ENCODE peak calls at places on chromosomes 5 and 9, in five cellular contexts. One of them, this sample, is unnamed.

GRCh38 chr9:36064448-36065037 is 27.8 kb downstream of the RECK start:
- DNase-seq in GM12878: no peak
- DNase-seq in HCT116: no peak
- DNase-seq in PC-3: no peak
- DNase-seq in GM23248: peak
- DNase-seq in this sample: no peak

GRCh38 chr5:181164076-181164952 is 16.9 kb downstream of the OR2V2 start:
- DNase-seq in PC-3: no peak
- DNase-seq in GM23248: peak
- DNase-seq in HCT116: no peak
- DNase-seq in GM12878: no peak
- DNase-seq in this sample: no peak

GRCh38 chr9:120712539-120713031 is 1.7 kb downstream of the MEGF9 start:
- DNase-seq in GM23248: no peak
- DNase-seq in GM12878: no peak
- DNase-seq in PC-3: no peak
- DNase-seq in HCT116: no peak
- DNase-seq in this sample: no peak

GRCh38 chr5:132272341-132273210 is 15.1 kb downstream of the PDLIM4 start:
- DNase-seq in HCT116: no peak
- DNase-seq in GM12878: no peak
- DNase-seq in GM23248: peak
- DNase-seq in PC-3: peak
- DNase-seq in this sample: no peak

GRCh38 chr9:129405089-129405830 is 215.6 kb downstream of the C9orf50 start:
- DNase-seq in GM12878: no peak
- DNase-seq in GM23248: peak
- DNase-seq in PC-3: no peak
- DNase-seq in HCT116: no peak
- DNase-seq in this sample: no peak

GRCh38 chr5:6868170-6868569 is 154.9 kb downstream of the TENT4A start:
- DNase-seq in PC-3: no peak
- DNase-seq in HCT116: no peak
- DNase-seq in GM23248: no peak
- DNase-seq in GM12878: no peak
- DNase-seq in this sample: no peak

GRCh38 chr9:5578698-5579085 is 50.2 kb upstream of the RIC1 start:
- DNase-seq in GM12878: no peak
- DNase-seq in HCT116: no peak
- DNase-seq in GM23248: no peak
- DNase-seq in PC-3: peak
- DNase-seq in this sample: no peak

GRCh38 chr5:59218424-59219045 is 635.7 kb downstream of the RAB3C start:
- DNase-seq in HCT116: no peak
- DNase-seq in PC-3: peak
- DNase-seq in GM12878: no peak
- DNase-seq in GM23248: peak
- DNase-seq in this sample: peak

GRCh38 chr9:34578241-34579096 is 11.1 kb downstream of the CNTFR start:
- DNase-seq in PC-3: no peak
- DNase-seq in HCT116: no peak
- DNase-seq in GM12878: no peak
- DNase-seq in GM23248: peak
- DNase-seq in this sample: no peak

GRCh38 chr5:148666353-148666752 is 12.0 kb upstream of the HTR4 start:
- DNase-seq in PC-3: peak
- DNase-seq in HCT116: no peak
- DNase-seq in GM12878: no peak
- DNase-seq in GM23248: peak
- DNase-seq in this sample: no peak

GRCh38 chr9:93952119-93952783 is 2.9 kb downstream of the BARX1 start:
- DNase-seq in GM23248: no peak
- DNase-seq in HCT116: no peak
- DNase-seq in GM12878: no peak
- DNase-seq in PC-3: no peak
- DNase-seq in this sample: no peak
- TF ChIP-seq EZH2 in GM23248: peak
- TF ChIP-seq EZH2 in HCT116: no peak
- TF ChIP-seq EZH2 in GM12878: no peak
- TF ChIP-seq EZH2 in PC-3: peak
- TF ChIP-seq EZH2 in this sample: no peak

GRCh38 chr5:146788918-146789317 is 89.6 kb downstream of the PPP2R2B start:
- DNase-seq in GM12878: no peak
- DNase-seq in HCT116: no peak
- DNase-seq in PC-3: no peak
- DNase-seq in GM23248: no peak
- DNase-seq in this sample: no peak
- H3K9ac ChIP-seq in GM12878: no peak
- H3K9ac ChIP-seq in HCT116: no peak
- H3K9ac ChIP-seq in PC-3: no peak
- H3K9ac ChIP-seq in GM23248: no peak
- H3K9ac ChIP-seq in this sample: no peak

GRCh38 chr5:146342882-146343865 is 4.5 kb downstream of the POU4F3 start:
- DNase-seq in HCT116: no peak
- DNase-seq in GM23248: no peak
- DNase-seq in GM12878: no peak
- DNase-seq in PC-3: no peak
- DNase-seq in this sample: no peak

GRCh38 chr5:146340260-146341081 is 1.8 kb downstream of the POU4F3 start:
- DNase-seq in GM23248: peak
- DNase-seq in HCT116: no peak
- DNase-seq in PC-3: peak
- DNase-seq in GM12878: no peak
- DNase-seq in this sample: no peak

GRCh38 chr5:146339715-146340259 is 1.1 kb downstream of the POU4F3 start:
- DNase-seq in GM23248: no peak
- DNase-seq in PC-3: no peak
- DNase-seq in HCT116: no peak
- DNase-seq in GM12878: no peak
- DNase-seq in this sample: no peak

GRCh38 chr5:146342519-146342881 is 3.9 kb downstream of the POU4F3 start:
- DNase-seq in GM23248: no peak
- DNase-seq in GM12878: no peak
- DNase-seq in PC-3: no peak
- DNase-seq in HCT116: no peak
- DNase-seq in this sample: no peak

DNA sequence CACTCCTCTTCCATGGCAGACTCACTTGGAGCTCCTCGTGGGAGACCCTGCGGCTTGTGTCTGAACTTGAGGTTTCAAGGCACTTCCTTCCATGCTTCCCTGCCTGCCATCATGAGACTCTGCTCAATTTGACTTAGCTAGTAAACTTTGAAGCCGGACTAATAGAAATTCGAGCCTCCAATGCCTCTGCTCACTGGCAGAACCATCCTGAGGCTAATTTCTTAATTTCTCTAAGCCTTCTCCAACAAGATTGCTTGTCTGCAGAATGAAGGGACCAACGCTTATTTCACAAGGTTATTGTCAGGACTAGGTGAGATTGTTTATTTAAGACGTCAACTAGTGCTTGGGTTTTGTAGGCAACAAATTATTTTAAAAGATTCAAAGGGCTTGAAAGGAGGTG is 3.2 kb downstream of the POU4F3 start:
- DNase-seq in GM12878: no peak
- DNase-seq in GM23248: no peak
- DNase-seq in PC-3: no peak
- DNase-seq in HCT116: no peak
- DNase-seq in this sample: no peak
- TF ChIP-seq EZH2 in GM12878: no peak
- TF ChIP-seq EZH2 in GM23248: no peak
- TF ChIP-seq EZH2 in PC-3: no peak
- TF ChIP-seq EZH2 in HCT116: no peak
- TF ChIP-seq EZH2 in this sample: no peak

GRCh38 chr5:174315471-174315870 is 270.0 kb downstream of the NSG2 start:
- DNase-seq in GM12878: no peak
- DNase-seq in GM23248: no peak
- DNase-seq in HCT116: no peak
- DNase-seq in PC-3: no peak
- DNase-seq in this sample: no peak

GRCh38 chr5:174316326-174316725 is 270.8 kb downstream of the NSG2 start:
- DNase-seq in PC-3: no peak
- DNase-seq in GM12878: no peak
- DNase-seq in HCT116: no peak
- DNase-seq in GM23248: no peak
- DNase-seq in this sample: no peak

GRCh38 chr5:174315871-174316270 is 270.4 kb downstream of the NSG2 start:
- DNase-seq in GM12878: no peak
- DNase-seq in PC-3: no peak
- DNase-seq in HCT116: no peak
- DNase-seq in GM23248: no peak
- DNase-seq in this sample: no peak

GRCh38 chr5:174318578-174318977 is 273.1 kb downstream of the NSG2 start:
- DNase-seq in GM12878: no peak
- DNase-seq in HCT116: no peak
- DNase-seq in PC-3: no peak
- DNase-seq in GM23248: no peak
- DNase-seq in this sample: no peak

GRCh38 chr5:174317261-174317894 is 271.9 kb downstream of the NSG2 start:
- DNase-seq in GM12878: no peak
- DNase-seq in GM23248: peak
- DNase-seq in HCT116: no peak
- DNase-seq in PC-3: peak
- DNase-seq in this sample: peak
- H3K9ac ChIP-seq in GM12878: no peak
- H3K9ac ChIP-seq in GM23248: no peak
- H3K9ac ChIP-seq in HCT116: no peak
- H3K9ac ChIP-seq in PC-3: no peak
- H3K9ac ChIP-seq in this sample: no peak

GRCh38 chr9:110130211-110130610 is 77.7 kb downstream of the C9orf152 start:
- DNase-seq in GM12878: no peak
- DNase-seq in HCT116: no peak
- DNase-seq in PC-3: no peak
- DNase-seq in GM23248: no peak
- DNase-seq in this sample: no peak
- TF ChIP-seq EZH2 in GM12878: no peak
- TF ChIP-seq EZH2 in HCT116: no peak
- TF ChIP-seq EZH2 in PC-3: no peak
- TF ChIP-seq EZH2 in GM23248: no peak
- TF ChIP-seq EZH2 in this sample: no peak

DNA sequence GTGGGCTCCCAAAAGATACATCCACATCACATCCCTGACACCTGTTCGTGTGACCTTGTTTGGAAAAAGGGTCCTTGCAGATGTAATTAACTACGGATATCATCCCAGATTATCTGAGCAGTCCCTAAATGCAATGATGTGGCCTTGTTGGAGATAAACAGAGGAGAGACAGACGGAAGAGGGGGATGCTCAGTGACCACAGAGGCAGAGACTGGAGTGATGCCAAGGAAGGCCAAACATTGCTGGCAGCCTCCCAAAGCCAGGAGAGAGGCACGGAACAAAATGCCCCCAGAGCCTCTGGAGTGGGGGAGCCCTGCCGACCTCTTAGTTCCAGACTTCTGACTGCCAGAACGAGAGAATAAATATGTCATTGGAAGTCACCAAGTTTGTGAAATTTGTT is 15.0 kb upstream of the VAV2 start:
- DNase-seq in PC-3: no peak
- DNase-seq in GM12878: no peak
- DNase-seq in GM23248: no peak
- DNase-seq in HCT116: no peak
- DNase-seq in this sample: no peak
- H3K9ac ChIP-seq in PC-3: no peak
- H3K9ac ChIP-seq in GM12878: no peak
- H3K9ac ChIP-seq in GM23248: no peak
- H3K9ac ChIP-seq in HCT116: no peak
- H3K9ac ChIP-seq in this sample: no peak

GRCh38 chr9:137053944-137054931 is at the start of gene ENTPD2:
- DNase-seq in GM12878: no peak
- DNase-seq in PC-3: peak
- DNase-seq in GM23248: no peak
- DNase-seq in HCT116: no peak
- DNase-seq in this sample: no peak
- TF ChIP-seq EZH2 in GM12878: no peak
- TF ChIP-seq EZH2 in PC-3: no peak
- TF ChIP-seq EZH2 in GM23248: no peak
- TF ChIP-seq EZH2 in HCT116: no peak
- TF ChIP-seq EZH2 in this sample: no peak